ENCODE peak calls at places on chromosomes 3 and 15, in ten cellular contexts. X is stimulated activated CD8-positive, alpha-beta memory T cell treated with anti-CD3 and anti-CD28 coated beads, Interleukin-2, amount 100 ng/mL, for 1 hour; E is activated naive CD8-positive, alpha-beta T cell treated with anti-CD3 and anti-CD28 coated beads, Interleukin-2, amount 50 U/mL, for 24 hours; P is dorsolateral prefrontal cortex; G is epithelial cell of proximal tubule; R is AG08395; T is neural progenitor cell; N is iPS DF 19.7; B is IMR-90; U is activated CD8-positive, alpha-beta memory T cell treated with anti-CD3 and anti-CD28 coated beads, Interleukin-2, amount 50 U/mL, for 4 hours. I is an unnamed sample.

GRCh38 chr15:64552281-64552948 is 92.0 kb downstream of the ZNF609 start:
- DNase-seq in X (no peak), E (no peak), R (no peak), N (no peak), P (no peak), T (peak), G (no peak), U (no peak), B (no peak), I (no peak)

GRCh38 chr15:26132786-26133185 is 269.7 kb upstream of the ATP10A start:
- DNase-seq in E (no peak), B (no peak), G (no peak), T (peak), X (no peak), R (no peak), U (no peak), P (no peak), N (no peak), I (no peak)

GRCh38 chr15:97482521-97482920 is 478.0 kb upstream of the ARRDC4 start:
- DNase-seq in G (no peak), B (no peak), N (no peak), X (no peak), E (no peak), P (no peak), T (peak), R (no peak), U (no peak), I (no peak)

GRCh38 chr15:99110581-99111320 is 5.9 kb downstream of the SYNM start:
- DNase-seq in R (peak), P (no peak), U (no peak), E (no peak), X (no peak), B (peak), T (no peak), N (no peak), G (no peak), I (no peak)

GRCh38 chr3:69890094-69890493 is 109.4 kb upstream of the SAMMSON start:
- DNase-seq in G (no peak), B (peak), R (no peak), E (no peak), N (no peak), X (no peak), P (no peak), U (no peak), T (no peak), I (no peak)

GRCh38 chr3:28761380-28761779 is 412.8 kb upstream of the AZI2 start:
- DNase-seq in G (no peak), E (no peak), X (no peak), B (no peak), P (no peak), T (no peak), N (no peak), R (no peak), U (no peak), I (no peak)

GRCh38 chr3:47536967-47537366 is 23.5 kb upstream of the ELP6 start:
- DNase-seq in N (no peak), E (no peak), X (no peak), G (no peak), U (no peak), B (no peak), P (no peak), R (no peak), T (no peak), I (no peak)

GRCh38 chr3:11212784-11213183 is 58.5 kb downstream of the HRH1 start:
- DNase-seq in U (no peak), N (no peak), X (no peak), G (no peak), E (no peak), R (no peak), P (no peak), T (no peak), B (no peak), I (no peak)

GRCh38 chr3:187737401-187738088 is 7.7 kb downstream of the BCL6 start:
- DNase-seq in R (peak), E (peak), T (peak), P (no peak), U (peak), B (peak), X (peak), G (no peak), N (no peak), I (no peak)

GRCh38 chr3:196569003-196569516 is 600 bp downstream of the FBXO45 start:
- DNase-seq in R (peak), B (peak), T (no peak), G (no peak), E (peak), X (peak), P (peak), U (peak), N (no peak), I (no peak)

GRCh38 chr15:81950841-81951414 is 94.9 kb downstream of the MEX3B start:
- DNase-seq in R (no peak), U (no peak), N (no peak), X (no peak), P (no peak), B (peak), E (no peak), G (no peak), T (no peak), I (no peak)

GRCh38 chr3:57918123-57918837 is 89.9 kb upstream of the FLNB start:
- DNase-seq in E (no peak), X (no peak), P (no peak), B (peak), T (no peak), U (no peak), R (peak), G (no peak), N (no peak), I (no peak)

GRCh38 chr3:149180057-149180573 is 41.5 kb downstream of the CP start:
- DNase-seq in N (no peak), E (no peak), U (no peak), T (no peak), G (peak), B (peak), R (peak), P (no peak), X (no peak), I (no peak)

GRCh38 chr3:197516517-197516889 is 39.3 kb downstream of the BDH1 start:
- DNase-seq in G (peak), T (no peak), P (no peak), E (peak), N (no peak), B (peak), X (no peak), U (peak), R (peak), I (no peak)

GRCh38 chr15:38084289-38084688 is 149.8 kb downstream of the TMCO5A start:
- DNase-seq in P (no peak), X (no peak), G (no peak), B (peak), N (no peak), U (no peak), R (no peak), T (no peak), E (no peak), I (no peak)

GRCh38 chr3:123385072-123385471 is 63.8 kb downstream of the ADCY5 start:
- DNase-seq in E (no peak), T (no peak), X (no peak), B (peak), N (no peak), G (no peak), P (no peak), R (no peak), U (no peak), I (no peak)

GRCh38 chr15:90893175-90894090 is 9.1 kb downstream of the FES start:
- DNase-seq in T (no peak), X (no peak), R (no peak), E (peak), G (no peak), N (no peak), U (peak), P (no peak), B (no peak), I (no peak)

GRCh38 chr3:101850327-101851048 is 1.2 kb downstream of the NFKBIZ start:
- DNase-seq in B (peak), E (peak), P (no peak), U (no peak), N (no peak), T (peak), X (peak), R (peak), G (no peak), I (no peak)

GRCh38 chr3:73509066-73509465 is 115.7 kb downstream of the PDZRN3 start:
- DNase-seq in G (no peak), X (no peak), P (no peak), U (no peak), B (no peak), E (no peak), T (no peak), N (no peak), R (no peak), I (no peak)

GRCh38 chr3:60770532-60770931 is 480.7 kb downstream of the FHIT start:
- DNase-seq in R (no peak), X (no peak), T (no peak), G (no peak), E (no peak), P (no peak), U (no peak), N (no peak), B (no peak), I (no peak)

GRCh38 chr15:73752817-73753214 is 335 bp downstream of the INSYN1 start:
- DNase-seq in X (no peak), E (no peak), P (no peak), G (no peak), R (peak), N (no peak), U (no peak), B (no peak), T (peak), I (no peak)

GRCh38 chr3:155595371-155595770 is 149.5 kb downstream of the PLCH1 start:
- DNase-seq in U (no peak), E (no peak), G (no peak), B (no peak), T (no peak), X (no peak), P (no peak), R (no peak), N (no peak), I (no peak)

GRCh38 chr15:48602358-48603122 is 43.0 kb downstream of the FBN1 start:
- DNase-seq in U (no peak), T (no peak), B (peak), P (no peak), G (no peak), R (peak), N (no peak), X (no peak), E (no peak), I (no peak)

GRCh38 chr3:11118181-11118682 is 36.1 kb upstream of the HRH1 start:
- DNase-seq in B (peak), X (no peak), N (no peak), U (no peak), P (no peak), E (no peak), G (no peak), R (peak), T (no peak), I (no peak)

GRCh38 chr3:36456784-36457183 is 76.5 kb downstream of the STAC start:
- DNase-seq in X (no peak), P (no peak), G (no peak), E (no peak), B (no peak), T (no peak), U (no peak), R (no peak), N (no peak), I (no peak)

GRCh38 chr3:184315506-184315867 is 1.1 kb downstream of the EIF4G1 start:
- DNase-seq in N (no peak), U (no peak), E (no peak), P (no peak), R (no peak), G (no peak), B (no peak), T (no peak), X (no peak), I (no peak)

GRCh38 chr15:82122754-82123400 is 77.1 kb upstream of the MEX3B start:
- DNase-seq in X (no peak), R (peak), P (no peak), E (no peak), T (no peak), G (peak), U (no peak), N (no peak), B (peak), I (no peak)

GRCh38 chr3:52704611-52705437 is 767 bp downstream of the GLT8D1 start:
- DNase-seq in E (peak), B (peak), N (no peak), U (no peak), T (peak), R (peak), P (no peak), X (no peak), G (no peak), I (no peak)

GRCh38 chr15:67198157-67198754 is 56.2 kb downstream of the AAGAB start:
- DNase-seq in X (no peak), B (no peak), U (no peak), R (no peak), E (no peak), N (no peak), G (no peak), T (no peak), P (no peak), I (no peak)

GRCh38 chr15:92869263-92869940 is 30.7 kb upstream of the CHD2 start:
- DNase-seq in X (no peak), U (no peak), P (no peak), E (no peak), B (peak), N (no peak), T (no peak), G (peak), R (peak), I (no peak)

GRCh38 chr3:158770254-158771017 is 31.4 kb upstream of the MFSD1 start:
- DNase-seq in E (no peak), G (no peak), R (peak), X (no peak), T (no peak), N (no peak), U (no peak), B (peak), P (no peak), I (no peak)

I was measured in esophagus squamous epithelium.